ENCODE peak calls at places on chromosomes 5 and 9, in eight cellular contexts. Y is GM12865, J is HAP-1, N is glutamatergic neuron, F is GM04503, I is kidney, W is head of caudate nucleus, V is heart right ventricle. Z is an unnamed sample.

GRCh38 chr5:157280927-157281326 is 15.0 kb downstream of the CYFIP2 start:
- DNase-seq in Y (no peak), J (no peak), N (no peak), F (peak), I (no peak), W (no peak), V (no peak), Z (no peak)

GRCh38 chr5:76602094-76602726 is 21.0 kb downstream of the F2RL2 start:
- DNase-seq in Y (no peak), J (no peak), N (no peak), F (no peak), I (no peak), W (no peak), V (no peak), Z (no peak)

GRCh38 chr5:89351232-89351631 is 468.2 kb upstream of the MEF2C start:
- DNase-seq in Y (no peak), J (no peak), N (no peak), F (peak), I (no peak), W (no peak), V (no peak), Z (no peak)

GRCh38 chr9:6413365-6414263 is 615 bp downstream of the UHRF2 start:
- DNase-seq in Y (peak), J (peak), N (peak), F (no peak), I (peak), W (peak), V (peak), Z (no peak)

GRCh38 chr5:173486355-173486754 is 130.1 kb downstream of the BOD1 start:
- DNase-seq in Y (no peak), J (no peak), N (no peak), F (no peak), I (no peak), W (no peak), V (no peak), Z (no peak)

GRCh38 chr9:27861887-27862286 is 288.6 kb upstream of the C9orf72 start:
- DNase-seq in Y (no peak), J (no peak), N (no peak), F (no peak), I (no peak), W (no peak), V (no peak), Z (no peak)

GRCh38 chr5:67272453-67273130 is 76.0 kb upstream of the CD180 start:
- DNase-seq in Y (no peak), J (no peak), N (no peak), F (no peak), I (no peak), W (no peak), V (no peak), Z (no peak)

GRCh38 chr5:27403248-27403882 is 365.0 kb upstream of the CDH9 start:
- DNase-seq in Y (no peak), J (no peak), N (no peak), F (no peak), I (no peak), W (no peak), V (no peak), Z (no peak)

GRCh38 chr9:75238311-75238976 is 150.1 kb downstream of the OSTF1 start:
- DNase-seq in Y (peak), J (peak), N (peak), F (no peak), I (no peak), W (no peak), V (peak), Z (no peak)

GRCh38 chr5:176888016-176888864 is 10.9 kb downstream of the HK3 start:
- DNase-seq in Y (no peak), J (no peak), N (no peak), F (no peak), I (no peak), W (no peak), V (no peak), Z (no peak)

GRCh38 chr5:109945097-109945678 is 255.5 kb downstream of the MAN2A1 start:
- DNase-seq in Y (peak), J (no peak), N (no peak), F (no peak), I (no peak), W (no peak), V (no peak), Z (no peak)

GRCh38 chr5:71483355-71483754 is 27.9 kb downstream of the BDP1 start:
- DNase-seq in Y (no peak), J (no peak), N (no peak), F (peak), I (no peak), W (no peak), V (no peak), Z (no peak)

GRCh38 chr5:138491669-138492551 is 26.6 kb downstream of the EGR1 start:
- DNase-seq in Y (peak), J (peak), N (peak), F (no peak), I (peak), W (peak), V (peak), Z (no peak)